ENCODE peak calls at places on chromosomes 4 and X, in ten cellular contexts. K is naive thymus-derived CD4-positive, alpha-beta T cell; Q is gastroesophageal sphincter; S is effector memory CD8-positive, alpha-beta T cell; C is stimulated activated memory B cell treated with anti-CD40 and anti-IgM and Interleukin-4, amounts not matched to agents 10 μg/mL and 1 μg/mL and 100 μg/mL, for 72 hours; Y is Right ventricle myocardium superior; T is right cardiac atrium; N is left lobe of liver; G is central memory CD8-positive, alpha-beta T cell; X is activated T-cell treated with anti-CD3 and anti-CD28 coated beads, Interleukin-2, amount 50 U/mL, for 4 hours. J is an unnamed sample.

GRCh38 chrX:153609917-153610833 is 11.2 kb upstream of the CCNQ start:
- ATAC-seq in T (peak), G (peak), N (peak), S (peak), X (peak), Y (peak), C (peak), K (peak), Q (peak), J (peak)

GRCh38 chrX:36898301-36898700 is 109.9 kb upstream of the FAM47C start:
- ATAC-seq in Q (no peak), X (no peak), N (peak), Y (no peak), G (no peak), K (no peak), S (no peak), T (no peak), C (no peak), J (no peak)

GRCh38 chrX:67635424-67635823 is 91.6 kb downstream of the AR start:
- ATAC-seq in S (no peak), T (no peak), X (no peak), C (no peak), G (no peak), K (no peak), Q (no peak), N (peak), Y (no peak), J (no peak)

GRCh38 chr4:182192511-182193181 is 50.6 kb upstream of the TENM3 start:
- ATAC-seq in Y (no peak), X (no peak), N (no peak), G (no peak), S (no peak), Q (no peak), C (no peak), T (no peak), K (no peak), J (no peak)

GRCh38 chr4:40437741-40438383 is 102.7 kb downstream of the CHRNA9 start:
- ATAC-seq in G (no peak), T (no peak), C (no peak), K (no peak), X (no peak), Q (no peak), Y (no peak), S (no peak), N (peak), J (no peak)

GRCh38 chr4:4356106-4357041 is 30.5 kb upstream of the NSG1 start:
- ATAC-seq in S (no peak), T (peak), G (no peak), Q (no peak), K (no peak), N (no peak), Y (no peak), X (no peak), C (no peak), J (no peak)

GRCh38 chrX:43589735-43590515 is 66.2 kb upstream of the MAOA start:
- ATAC-seq in S (no peak), Y (peak), G (no peak), K (no peak), C (no peak), T (peak), Q (peak), N (peak), X (no peak), J (no peak)

GRCh38 chrX:16722481-16722880 is 3.1 kb downstream of the SYAP1 start:
- ATAC-seq in X (no peak), Q (no peak), N (no peak), C (no peak), T (no peak), Y (no peak), K (no peak), G (no peak), S (no peak), J (no peak)

GRCh38 chr4:185933078-185933581 is 121.1 kb upstream of the SORBS2 start:
- ATAC-seq in Y (peak), G (no peak), N (no peak), T (peak), Q (peak), S (no peak), C (no peak), X (no peak), K (peak), J (no peak)

GRCh38 chr4:25879991-25880641 is 17.3 kb upstream of the SEL1L3 start:
- ATAC-seq in G (no peak), C (peak), X (no peak), T (peak), K (peak), Q (peak), N (no peak), Y (peak), S (no peak), J (no peak)

GRCh38 chr4:56690393-56690971 is 9.4 kb upstream of the HOPX start:
- ATAC-seq in Y (no peak), G (no peak), N (no peak), S (no peak), Q (no peak), C (no peak), K (no peak), T (no peak), X (no peak), J (no peak)

GRCh38 chrX:125436855-125437254 is 117.2 kb downstream of the TEX13C start:
- ATAC-seq in X (no peak), N (peak), S (no peak), Q (no peak), G (no peak), C (no peak), T (no peak), K (no peak), Y (no peak), J (no peak)

GRCh38 chr4:15584785-15585184 is 70.4 kb downstream of the FBXL5 start:
- ATAC-seq in Y (no peak), K (no peak), T (no peak), X (no peak), Q (no peak), S (no peak), G (no peak), C (no peak), N (no peak), J (no peak)

GRCh38 chr4:16573181-16573580 is 325.3 kb downstream of the LDB2 start:
- ATAC-seq in Y (peak), C (no peak), N (peak), G (no peak), T (peak), K (no peak), S (no peak), Q (peak), X (no peak), J (no peak)

GRCh38 chr4:4334798-4335520 is 44.9 kb downstream of the ZBTB49 start:
- ATAC-seq in G (peak), K (peak), Q (peak), N (peak), T (peak), Y (peak), S (peak), X (peak), C (peak), J (peak)

GRCh38 chr4:153661215-153661822 is 22.8 kb upstream of the TLR2 start:
- ATAC-seq in S (no peak), Y (peak), Q (peak), X (no peak), T (peak), C (no peak), G (no peak), K (peak), N (peak), J (no peak)

GRCh38 chrX:42955349-42955748 is 177.4 kb upstream of the PPP1R2C start:
- ATAC-seq in C (peak), K (no peak), Y (no peak), S (no peak), X (no peak), G (no peak), N (no peak), Q (no peak), T (no peak), J (no peak)

GRCh38 chr4:142331132-142331531 is 515.0 kb downstream of the INPP4B start:
- ATAC-seq in K (no peak), Y (peak), S (no peak), N (no peak), C (no peak), G (no peak), Q (no peak), T (no peak), X (no peak), J (no peak)

GRCh38 chr4:185836268-185837084 is 24.5 kb upstream of the SORBS2 start:
- ATAC-seq in Y (peak), T (no peak), N (peak), C (no peak), S (no peak), K (no peak), G (no peak), X (no peak), Q (no peak), J (no peak)

GRCh38 chrX:149511081-149511480 is 6.0 kb upstream of the IDS start:
- ATAC-seq in N (no peak), S (no peak), Y (no peak), T (no peak), G (no peak), Q (no peak), X (no peak), C (no peak), K (no peak), J (no peak)

GRCh38 chr4:158850800-158851644 is 82.2 kb downstream of the FNIP2 start:
- ATAC-seq in Q (no peak), G (no peak), K (peak), N (peak), S (peak), T (no peak), C (no peak), X (no peak), Y (peak), J (no peak)

GRCh38 chr4:932713-933070 is 432 bp downstream of the TMEM175 start:
- ATAC-seq in G (no peak), Q (no peak), C (peak), N (peak), S (no peak), Y (peak), K (no peak), X (peak), T (peak), J (no peak)

GRCh38 chr4:87521757-87522374 is 7.3 kb downstream of the SPARCL1 start:
- ATAC-seq in Q (peak), K (no peak), T (no peak), C (no peak), Y (peak), X (no peak), S (no peak), N (no peak), G (no peak), J (peak)

GRCh38 chrX:151904989-151905388 is 7.7 kb upstream of the MAGEA4 start:
- ATAC-seq in K (no peak), T (no peak), G (no peak), S (no peak), Q (no peak), X (no peak), C (no peak), Y (no peak), N (no peak), J (no peak)

GRCh38 chr4:67483868-67484602 is 61.3 kb downstream of the CENPC start:
- ATAC-seq in C (no peak), X (peak), Q (no peak), N (no peak), G (no peak), T (no peak), S (no peak), K (no peak), Y (no peak), J (peak)

GRCh38 chr4:11069581-11069980 is 359.1 kb downstream of the HS3ST1 start:
- ATAC-seq in Y (no peak), G (no peak), K (no peak), N (no peak), X (no peak), T (no peak), C (no peak), S (no peak), Q (no peak), J (no peak)

GRCh38 chr4:176043838-176044588 is 21.6 kb upstream of the WDR17 start:
- ATAC-seq in K (no peak), S (no peak), T (no peak), X (no peak), Q (peak), N (no peak), G (no peak), Y (no peak), C (no peak), J (no peak)

GRCh38 chr4:182320092-182320491 is 76.9 kb downstream of the TENM3 start:
- ATAC-seq in Q (no peak), G (no peak), K (no peak), S (no peak), C (no peak), T (no peak), N (no peak), X (no peak), Y (no peak), J (no peak)

GRCh38 chr4:145538636-145539035 is 57.0 kb downstream of the SMAD1 start:
- ATAC-seq in N (no peak), S (no peak), Q (no peak), Y (peak), C (no peak), T (no peak), G (no peak), K (no peak), X (no peak), J (no peak)